ENCODE peak calls at places on chromosomes 12 and 14, in seven cellular contexts. D, X, L, P, T, K and G are unnamed samples.

GRCh38 chr14:105096206-105096875 is 31.1 kb upstream of the GPR132 start:
- DNase-seq in D (no peak), X (no peak), L (no peak), P (no peak), T (no peak), K (no peak), G (no peak)

GRCh38 chr14:55212611-55213010 is 21.2 kb upstream of the DLGAP5 start:
- DNase-seq in D (no peak), X (no peak), L (no peak), P (no peak), T (peak), K (no peak), G (no peak)

GRCh38 chr14:50023671-50024490 is 92.5 kb downstream of the VCPKMT start:
- DNase-seq in D (no peak), X (no peak), L (peak), P (no peak), T (no peak), K (no peak), G (no peak)

GRCh38 chr12:103901518-103902173 is 28.6 kb upstream of the HSP90B1 start:
- DNase-seq in D (no peak), X (no peak), L (no peak), P (no peak), T (no peak), K (peak), G (no peak)

GRCh38 chr12:28885275-28885674 is 263.8 kb upstream of the FAR2 start:
- DNase-seq in D (no peak), X (no peak), L (no peak), P (no peak), T (no peak), K (no peak), G (no peak)

GRCh38 chr12:121018860-121019259 is 2.6 kb upstream of the C12orf43 start:
- DNase-seq in D (no peak), X (no peak), L (no peak), P (no peak), T (no peak), K (no peak), G (no peak)

GRCh38 chr14:84976805-84977204 is 553.1 kb upstream of the FLRT2 start:
- DNase-seq in D (no peak), X (no peak), L (no peak), P (no peak), T (no peak), K (no peak), G (no peak)

GRCh38 chr12:130879781-130880389 is 8.0 kb downstream of the RAN start:
- DNase-seq in D (no peak), X (peak), L (no peak), P (no peak), T (no peak), K (no peak), G (peak)

GRCh38 chr14:79044894-79045624 is 874.9 kb downstream of the NRXN3 start:
- DNase-seq in D (no peak), X (no peak), L (peak), P (no peak), T (no peak), K (peak), G (peak)

GRCh38 chr12:126874427-126875026 is 1392.4 kb upstream of the TMEM132C start:
- DNase-seq in D (peak), X (peak), L (peak), P (peak), T (peak), K (peak), G (peak)

GRCh38 chr12:43761535-43761934 is 2.8 kb downstream of the IRAK4 start:
- DNase-seq in D (no peak), X (no peak), L (no peak), P (no peak), T (no peak), K (no peak), G (no peak)

GRCh38 chr12:108989381-108989780 is 31.5 kb downstream of the SVOP start:
- DNase-seq in D (no peak), X (no peak), L (no peak), P (no peak), T (no peak), K (no peak), G (no peak)

GRCh38 chr14:68283378-68284123 is 464.0 kb downstream of the RAD51B start:
- DNase-seq in D (no peak), X (peak), L (peak), P (no peak), T (no peak), K (peak), G (no peak)

GRCh38 chr12:100573499-100574261 is at the start of gene GAS2L3:
- DNase-seq in D (peak), X (peak), L (peak), P (peak), T (peak), K (peak), G (peak)